ENCODE peak calls at places on chromosomes 6 and 20, in five cellular contexts. One of them, this sample, is unnamed.

GRCh38 chr20:17916365-17916996 is 52.1 kb downstream of the SNX5 start:
- DNase-seq in GM13977: no peak
- DNase-seq in astrocyte of the spinal cord: no peak
- DNase-seq in lower lobe of right lung: no peak
- DNase-seq in Calu3: no peak
- DNase-seq in this sample: no peak

GRCh38 chr6:23357185-23357745 is 768.8 kb upstream of the NRSN1 start:
- DNase-seq in astrocyte of the spinal cord: no peak
- DNase-seq in GM13977: no peak
- DNase-seq in Calu3: no peak
- DNase-seq in lower lobe of right lung: no peak
- DNase-seq in this sample: no peak

GRCh38 chr6:88376759-88377387 is 210.7 kb upstream of the CNR1 start:
- DNase-seq in lower lobe of right lung: no peak
- DNase-seq in astrocyte of the spinal cord: peak
- DNase-seq in GM13977: no peak
- DNase-seq in Calu3: no peak
- DNase-seq in this sample: no peak

GRCh38 chr6:108167449-108167903 is 1.7 kb downstream of the NR2E1 start:
- DNase-seq in lower lobe of right lung: no peak
- DNase-seq in Calu3: no peak
- DNase-seq in astrocyte of the spinal cord: no peak
- DNase-seq in GM13977: peak
- DNase-seq in this sample: no peak

GRCh38 chr6:3912366-3913076 is 63.3 kb downstream of the FAM50B start:
- DNase-seq in lower lobe of right lung: no peak
- DNase-seq in astrocyte of the spinal cord: no peak
- DNase-seq in GM13977: no peak
- DNase-seq in Calu3: no peak
- DNase-seq in this sample: no peak

GRCh38 chr20:47922280-47922675 is 137.0 kb upstream of the SULF2 start:
- DNase-seq in Calu3: peak
- DNase-seq in astrocyte of the spinal cord: no peak
- DNase-seq in lower lobe of right lung: no peak
- DNase-seq in GM13977: no peak
- DNase-seq in this sample: no peak

GRCh38 chr6:10451828-10452509 is 37.1 kb upstream of the TFAP2A start:
- DNase-seq in Calu3: peak
- DNase-seq in astrocyte of the spinal cord: peak
- DNase-seq in lower lobe of right lung: peak
- DNase-seq in GM13977: no peak
- DNase-seq in this sample: peak

GRCh38 chr20:8130840-8131526 is 1.1 kb upstream of the PLCB1 start:
- DNase-seq in GM13977: no peak
- DNase-seq in astrocyte of the spinal cord: no peak
- DNase-seq in Calu3: no peak
- DNase-seq in lower lobe of right lung: no peak
- DNase-seq in this sample: no peak

GRCh38 chr20:9611921-9612320 is 97.5 kb downstream of the LAMP5 start:
- DNase-seq in lower lobe of right lung: no peak
- DNase-seq in astrocyte of the spinal cord: no peak
- DNase-seq in Calu3: no peak
- DNase-seq in GM13977: no peak
- DNase-seq in this sample: no peak

GRCh38 chr20:38200646-38201045 is 35.6 kb upstream of the TGM2 start:
- DNase-seq in Calu3: no peak
- DNase-seq in astrocyte of the spinal cord: no peak
- DNase-seq in GM13977: no peak
- DNase-seq in lower lobe of right lung: no peak
- DNase-seq in this sample: peak

GRCh38 chr20:64010711-64011237 is 25.2 kb upstream of the C20orf204 start:
- DNase-seq in Calu3: no peak
- DNase-seq in lower lobe of right lung: no peak
- DNase-seq in GM13977: no peak
- DNase-seq in astrocyte of the spinal cord: no peak
- DNase-seq in this sample: no peak

GRCh38 chr6:35146453-35146852 is 5.3 kb upstream of the TCP11 start:
- DNase-seq in GM13977: peak
- DNase-seq in astrocyte of the spinal cord: peak
- DNase-seq in lower lobe of right lung: peak
- DNase-seq in Calu3: peak
- DNase-seq in this sample: no peak

GRCh38 chr20:54173653-54174451 is at the start of gene CYP24A1:
- DNase-seq in GM13977: no peak
- DNase-seq in astrocyte of the spinal cord: no peak
- DNase-seq in Calu3: peak
- DNase-seq in lower lobe of right lung: peak
- DNase-seq in this sample: no peak

GRCh38 chr20:17845701-17846475 is 122.7 kb downstream of the SNX5 start:
- DNase-seq in Calu3: peak
- DNase-seq in lower lobe of right lung: no peak
- DNase-seq in astrocyte of the spinal cord: no peak
- DNase-seq in GM13977: no peak
- DNase-seq in this sample: no peak

GRCh38 chr6:20404641-20405032 is 3.0 kb downstream of the E2F3 start:
- DNase-seq in astrocyte of the spinal cord: peak
- DNase-seq in GM13977: peak
- DNase-seq in lower lobe of right lung: no peak
- DNase-seq in Calu3: peak
- DNase-seq in this sample: no peak

GRCh38 chr6:81700414-81700813 is 52.1 kb downstream of the TENT5A start:
- DNase-seq in Calu3: no peak
- DNase-seq in GM13977: no peak
- DNase-seq in astrocyte of the spinal cord: no peak
- DNase-seq in lower lobe of right lung: no peak
- DNase-seq in this sample: no peak

GRCh38 chr6:126873351-126873750 is 245.1 kb upstream of the RSPO3 start:
- DNase-seq in GM13977: no peak
- DNase-seq in astrocyte of the spinal cord: peak
- DNase-seq in lower lobe of right lung: no peak
- DNase-seq in Calu3: no peak
- DNase-seq in this sample: no peak

DNA sequence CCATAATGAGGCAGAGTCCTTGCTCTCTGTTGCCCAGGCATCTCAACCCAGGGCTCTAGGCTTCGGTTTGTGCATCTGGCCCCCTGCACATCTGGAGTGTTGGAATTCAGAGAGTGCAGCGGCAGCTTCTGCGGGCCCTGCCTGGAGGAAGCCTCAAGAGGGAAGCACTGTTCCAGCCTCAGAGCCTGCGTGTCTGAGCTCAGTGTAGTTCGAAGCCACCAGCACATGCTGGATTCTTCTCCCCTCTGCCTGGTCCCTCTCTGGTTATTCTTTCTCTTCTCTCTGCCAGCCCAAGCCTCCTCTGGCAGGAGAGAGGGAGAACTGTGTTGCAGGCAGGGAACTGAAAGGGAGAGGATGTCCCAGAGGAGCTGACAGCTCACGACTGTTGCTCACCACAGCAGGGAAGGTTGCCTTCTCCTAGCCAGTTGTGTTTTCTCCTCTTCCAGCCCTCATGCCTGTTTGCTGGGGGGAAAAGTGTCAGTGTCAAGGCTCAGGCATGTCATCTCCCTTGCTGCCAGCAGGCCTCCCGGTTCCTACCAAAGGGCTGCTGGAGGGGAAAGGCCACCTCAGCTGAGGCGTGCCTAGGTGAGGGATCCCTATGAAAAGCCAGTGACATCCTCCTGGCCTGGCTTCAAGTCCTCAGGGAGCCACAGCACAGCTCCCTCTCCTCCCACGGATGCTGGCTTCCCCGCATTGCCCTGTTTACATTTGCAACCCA is 126.0 kb upstream of the LRFN2 start:
- DNase-seq in lower lobe of right lung: no peak
- DNase-seq in astrocyte of the spinal cord: no peak
- DNase-seq in Calu3: no peak
- DNase-seq in GM13977: no peak
- DNase-seq in this sample: no peak
- TF ChIP-seq CTCF in lower lobe of right lung: no peak
- TF ChIP-seq CTCF in astrocyte of the spinal cord: peak
- TF ChIP-seq CTCF in Calu3: no peak
- TF ChIP-seq CTCF in GM13977: no peak
- TF ChIP-seq CTCF in this sample: peak

GRCh38 chr20:58850693-58851174 is at the start of gene GNAS-AS1:
- DNase-seq in astrocyte of the spinal cord: peak
- DNase-seq in GM13977: peak
- DNase-seq in Calu3: no peak
- DNase-seq in lower lobe of right lung: peak
- DNase-seq in this sample: peak
- TF ChIP-seq CTCF in astrocyte of the spinal cord: no peak
- TF ChIP-seq CTCF in GM13977: peak
- TF ChIP-seq CTCF in Calu3: no peak
- TF ChIP-seq CTCF in lower lobe of right lung: no peak
- TF ChIP-seq CTCF in this sample: peak

DNA sequence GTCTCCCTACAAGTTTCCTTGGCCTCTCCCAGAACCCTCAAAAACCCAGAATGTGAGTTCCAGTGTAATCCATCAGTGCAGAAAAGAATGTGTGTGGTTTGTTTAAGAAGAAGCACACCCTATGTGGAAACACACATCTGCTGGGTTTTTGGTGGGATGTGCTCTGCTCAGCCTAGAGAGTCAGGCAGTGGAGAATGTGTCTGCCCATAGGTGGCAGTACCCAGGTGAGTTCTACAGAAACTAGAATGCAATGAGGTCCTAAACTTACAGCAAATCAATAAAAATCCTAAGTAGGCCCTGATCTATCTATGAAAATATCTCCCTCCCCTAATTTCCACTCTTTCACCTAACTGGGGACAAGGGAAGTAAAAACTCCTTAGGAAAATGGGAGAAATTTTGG is 437.3 kb downstream of the DHX35 start:
- DNase-seq in GM13977: no peak
- DNase-seq in Calu3: no peak
- DNase-seq in lower lobe of right lung: no peak
- DNase-seq in astrocyte of the spinal cord: no peak
- DNase-seq in this sample: no peak
- TF ChIP-seq CTCF in GM13977: no peak
- TF ChIP-seq CTCF in Calu3: no peak
- TF ChIP-seq CTCF in lower lobe of right lung: no peak
- TF ChIP-seq CTCF in astrocyte of the spinal cord: no peak
- TF ChIP-seq CTCF in this sample: no peak

DNA sequence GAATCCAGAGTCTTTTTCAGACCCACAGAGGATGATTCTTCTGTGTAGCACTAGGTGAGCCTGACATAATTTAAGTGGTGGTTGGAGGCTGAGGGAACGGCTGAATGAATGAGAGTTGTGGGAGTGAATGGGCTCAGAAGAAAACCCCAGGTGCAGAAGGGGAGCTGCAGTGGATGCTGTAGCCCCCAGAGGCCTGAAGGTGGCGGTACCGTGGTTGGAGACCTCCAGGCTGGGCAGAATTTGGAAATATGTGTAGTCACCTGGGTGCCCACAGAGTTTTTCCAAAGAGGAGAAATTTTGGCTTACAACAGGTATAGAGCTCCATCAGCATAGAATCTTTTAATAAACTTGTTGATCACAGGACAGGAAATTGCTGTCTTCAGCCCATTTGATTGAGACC is 6.5 kb upstream of the RAET1G start:
- DNase-seq in lower lobe of right lung: no peak
- DNase-seq in GM13977: no peak
- DNase-seq in Calu3: peak
- DNase-seq in astrocyte of the spinal cord: no peak
- DNase-seq in this sample: no peak
- TF ChIP-seq CTCF in lower lobe of right lung: peak
- TF ChIP-seq CTCF in GM13977: peak
- TF ChIP-seq CTCF in Calu3: peak
- TF ChIP-seq CTCF in astrocyte of the spinal cord: peak
- TF ChIP-seq CTCF in this sample: peak

GRCh38 chr6:87277123-87277522 is 45.3 kb upstream of the SMIM8 start:
- DNase-seq in lower lobe of right lung: no peak
- DNase-seq in GM13977: no peak
- DNase-seq in astrocyte of the spinal cord: no peak
- DNase-seq in Calu3: no peak
- DNase-seq in this sample: no peak
- TF ChIP-seq CTCF in lower lobe of right lung: no peak
- TF ChIP-seq CTCF in GM13977: peak
- TF ChIP-seq CTCF in astrocyte of the spinal cord: no peak
- TF ChIP-seq CTCF in Calu3: no peak
- TF ChIP-seq CTCF in this sample: peak

DNA sequence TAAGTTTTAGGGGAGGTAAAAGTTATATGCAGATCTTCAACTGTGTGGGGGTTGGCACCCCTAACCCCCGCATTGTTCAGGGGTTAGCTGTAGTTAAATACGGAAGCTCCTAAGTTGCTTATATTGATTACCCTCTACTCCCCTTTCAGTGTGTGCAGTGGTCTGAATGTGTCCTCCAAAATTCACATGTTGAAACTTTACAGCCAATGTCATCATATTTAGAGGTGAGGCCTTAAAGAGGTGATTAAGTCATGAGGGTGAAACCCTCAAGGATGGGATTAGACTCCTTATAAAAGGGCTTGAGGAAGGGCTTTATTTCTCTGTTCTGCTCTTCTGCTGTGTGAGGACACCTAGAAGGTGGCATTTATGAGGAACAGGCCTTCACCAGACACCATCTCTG is 22.3 kb downstream of the TULP4 start:
- DNase-seq in GM13977: no peak
- DNase-seq in astrocyte of the spinal cord: no peak
- DNase-seq in Calu3: no peak
- DNase-seq in lower lobe of right lung: no peak
- DNase-seq in this sample: no peak
- TF ChIP-seq CTCF in GM13977: no peak
- TF ChIP-seq CTCF in astrocyte of the spinal cord: no peak
- TF ChIP-seq CTCF in Calu3: no peak
- TF ChIP-seq CTCF in lower lobe of right lung: no peak
- TF ChIP-seq CTCF in this sample: no peak

GRCh38 chr6:14040042-14040441 is 77.5 kb upstream of the CD83 start:
- DNase-seq in astrocyte of the spinal cord: no peak
- DNase-seq in GM13977: no peak
- DNase-seq in Calu3: no peak
- DNase-seq in lower lobe of right lung: no peak
- DNase-seq in this sample: no peak
- TF ChIP-seq CTCF in astrocyte of the spinal cord: no peak
- TF ChIP-seq CTCF in GM13977: no peak
- TF ChIP-seq CTCF in Calu3: no peak
- TF ChIP-seq CTCF in lower lobe of right lung: no peak
- TF ChIP-seq CTCF in this sample: peak

GRCh38 chr6:53244958-53245357 is 96.3 kb upstream of the GCM1 start:
- DNase-seq in GM13977: peak
- DNase-seq in astrocyte of the spinal cord: no peak
- DNase-seq in lower lobe of right lung: peak
- DNase-seq in Calu3: no peak
- DNase-seq in this sample: no peak
- TF ChIP-seq CTCF in GM13977: no peak
- TF ChIP-seq CTCF in astrocyte of the spinal cord: no peak
- TF ChIP-seq CTCF in lower lobe of right lung: no peak
- TF ChIP-seq CTCF in Calu3: no peak
- TF ChIP-seq CTCF in this sample: no peak

GRCh38 chr20:42020316-42020715 is 402.1 kb upstream of the CHD6 start:
- DNase-seq in GM13977: no peak
- DNase-seq in lower lobe of right lung: no peak
- DNase-seq in Calu3: no peak
- DNase-seq in astrocyte of the spinal cord: no peak
- DNase-seq in this sample: no peak

GRCh38 chr20:42024653-42025052 is 406.5 kb upstream of the CHD6 start:
- DNase-seq in lower lobe of right lung: no peak
- DNase-seq in astrocyte of the spinal cord: no peak
- DNase-seq in Calu3: no peak
- DNase-seq in GM13977: no peak
- DNase-seq in this sample: no peak

DNA sequence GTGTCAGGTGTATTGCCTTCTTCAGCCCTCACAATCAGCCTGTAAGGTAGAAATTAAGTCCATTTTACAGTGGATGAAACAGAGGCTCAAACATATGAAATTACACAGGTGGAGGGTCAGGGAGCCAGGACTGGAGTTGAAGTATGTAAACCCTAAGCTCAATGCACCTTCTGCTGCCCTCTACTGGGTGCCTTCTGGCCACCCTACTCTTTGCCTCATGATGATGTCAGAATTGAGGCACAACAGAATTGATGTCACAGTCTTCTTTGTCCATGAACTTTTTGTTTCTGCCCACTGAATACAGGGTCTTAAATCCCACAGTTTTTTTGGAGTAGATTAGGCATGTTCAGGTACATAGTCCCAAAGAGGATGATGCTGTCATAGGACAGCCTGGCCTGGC is 400.8 kb upstream of the CHD6 start:
- DNase-seq in GM13977: no peak
- DNase-seq in lower lobe of right lung: no peak
- DNase-seq in Calu3: peak
- DNase-seq in astrocyte of the spinal cord: no peak
- DNase-seq in this sample: no peak
- TF ChIP-seq CTCF in GM13977: peak
- TF ChIP-seq CTCF in lower lobe of right lung: no peak
- TF ChIP-seq CTCF in Calu3: no peak
- TF ChIP-seq CTCF in astrocyte of the spinal cord: no peak
- TF ChIP-seq CTCF in this sample: no peak

This sample was measured in chondrocyte.